ENCODE peak calls at places on chromosomes 12 and 14, in seven cellular contexts. L is neural progenitor cell, G is suprapubic skin, T is WTC11, M is gastrocnemius medialis, P is heart right ventricle, U is fibroblast of mammary gland. Y is an unnamed sample.

GRCh38 chr14:80364274-80364673 is 153.0 kb upstream of the DIO2 start:
- DNase-seq in U (peak; percentile 54), L (peak; percentile 43), G (no peak), M (no peak), P (no peak), T (no peak), Y (no peak)

GRCh38 chr14:31229638-31230229 is 22.1 kb upstream of the HECTD1 start:
- DNase-seq in U (peak; percentile 99), G (peak; percentile 82), L (peak; percentile 70), P (peak; percentile 35), T (no peak), M (peak; percentile 86), Y (no peak)

GRCh38 chr12:124856132-124856841 is 7.4 kb downstream of the SCARB1 start:
- DNase-seq in P (no peak), L (no peak), G (no peak), M (peak; percentile 38), T (no peak), U (no peak), Y (no peak)

GRCh38 chr12:78918221-78918620 is 53.6 kb downstream of the SYT1 start:
- DNase-seq in U (no peak), L (no peak), G (no peak), M (no peak), P (no peak), T (no peak), Y (no peak)

GRCh38 chr12:19428261-19428660 is 11.0 kb upstream of the AEBP2 start:
- DNase-seq in L (no peak), G (no peak), P (no peak), T (no peak), U (no peak), M (no peak), Y (peak; percentile 34)

GRCh38 chr12:9707864-9708808 is 24.8 kb downstream of the CLECL1 start:
- DNase-seq in M (no peak), P (peak; percentile 24), T (peak; percentile 60), G (no peak), U (peak; percentile 65), L (peak; percentile 72), Y (no peak)

GRCh38 chr12:19826988-19827550 is 387.8 kb downstream of the AEBP2 start:
- DNase-seq in M (no peak), U (peak; percentile 38), L (no peak), T (no peak), G (no peak), P (no peak), Y (no peak)

GRCh38 chr12:98084950-98085349 is 430.4 kb upstream of the TMPO start:
- DNase-seq in T (no peak), P (no peak), G (no peak), M (no peak), L (peak; percentile 46), U (no peak), Y (no peak)

GRCh38 chr12:54394281-54394719 is 9.8 kb upstream of the ZNF385A start:
- DNase-seq in T (peak; percentile 80), P (no peak), U (peak; percentile 62), M (no peak), G (no peak), L (peak; percentile 85), Y (no peak)

GRCh38 chr12:130988261-130989175 is 34.8 kb downstream of the ADGRD1 start:
- DNase-seq in M (no peak), U (no peak), L (no peak), T (no peak), G (peak; percentile 60), P (no peak), Y (no peak)

GRCh38 chr12:14384783-14385638 is 19.5 kb downstream of the ATF7IP start:
- DNase-seq in M (peak; percentile 56), T (peak; percentile 28), G (no peak), U (peak; percentile 94), L (peak; percentile 90), P (no peak), Y (no peak)

GRCh38 chr12:72295101-72295500 is 22.9 kb downstream of the TRHDE start:
- DNase-seq in G (no peak), T (no peak), M (no peak), P (no peak), U (no peak), L (no peak), Y (no peak)

GRCh38 chr14:64074961-64075619 is 219.1 kb downstream of the ESR2 start:
- DNase-seq in L (no peak), P (no peak), M (no peak), U (peak; percentile 65), G (no peak), T (no peak), Y (no peak)

GRCh38 chr12:112967306-112967705 is 11.0 kb upstream of the OAS2 start:
- DNase-seq in M (no peak), L (no peak), G (no peak), U (no peak), T (no peak), P (no peak), Y (no peak)

GRCh38 chr14:21913759-21914158 is 240.1 kb upstream of the OR4E1 start:
- DNase-seq in P (no peak), U (peak; percentile 71), L (peak; percentile 94), T (peak; percentile 76), M (no peak), G (no peak), Y (no peak)

GRCh38 chr12:132922676-132923075 is 33.4 kb downstream of the ZNF605 start:
- DNase-seq in U (no peak), L (no peak), P (no peak), T (no peak), G (no peak), M (no peak), Y (no peak)

GRCh38 chr12:49793620-49794019 is 34.6 kb downstream of the NCKAP5L start:
- DNase-seq in T (no peak), L (no peak), G (no peak), M (no peak), P (no peak), U (no peak), Y (no peak)

GRCh38 chr12:53806689-53807088 is 54.9 kb upstream of the CISTR start:
- DNase-seq in M (no peak), G (no peak), T (no peak), U (peak; percentile 77), L (no peak), P (no peak), Y (no peak)

GRCh38 chr12:51832708-51833107 is 15.8 kb downstream of the FIGNL2 start:
- DNase-seq in P (no peak), T (no peak), G (no peak), M (no peak), L (no peak), U (no peak), Y (no peak)

GRCh38 chr12:102249073-102249854 is 51.6 kb upstream of the PMCH start:
- DNase-seq in M (no peak), T (no peak), U (peak; percentile 11), L (no peak), P (no peak), G (no peak), Y (no peak)

GRCh38 chr12:38282886-38283285 is 33.7 kb upstream of the ALG10B start:
- DNase-seq in M (no peak), T (no peak), P (no peak), L (no peak), G (no peak), U (no peak), Y (no peak)

GRCh38 chr12:125203145-125203765 is 138.0 kb downstream of the AACS start:
- DNase-seq in U (no peak), G (no peak), T (no peak), L (no peak), P (no peak), M (no peak), Y (no peak)

GRCh38 chr12:54055522-54055921 is 1.9 kb downstream of the HOXC4 start:
- DNase-seq in U (no peak), L (no peak), G (no peak), P (no peak), M (no peak), T (no peak), Y (no peak)

GRCh38 chr14:73662439-73663056 is 17.8 kb downstream of the DNAL1 start:
- DNase-seq in T (peak; percentile 24), P (no peak), M (peak; percentile 45), G (no peak), U (peak; percentile 95), L (peak; percentile 15), Y (no peak)
- TF ChIP-seq CTCF in T (no peak), P (no peak), M (peak; percentile 26), G (peak; percentile 29), U (peak; percentile 80), L (no peak), Y (peak; percentile 43)

GRCh38 chr12:75943730-75944096 is 87.9 kb downstream of the PHLDA1 start:
- DNase-seq in L (no peak), T (no peak), U (no peak), M (no peak), P (no peak), G (no peak), Y (no peak)
- TF ChIP-seq CTCF in L (no peak), T (no peak), U (no peak), M (no peak), P (no peak), G (no peak), Y (no peak)

DNA sequence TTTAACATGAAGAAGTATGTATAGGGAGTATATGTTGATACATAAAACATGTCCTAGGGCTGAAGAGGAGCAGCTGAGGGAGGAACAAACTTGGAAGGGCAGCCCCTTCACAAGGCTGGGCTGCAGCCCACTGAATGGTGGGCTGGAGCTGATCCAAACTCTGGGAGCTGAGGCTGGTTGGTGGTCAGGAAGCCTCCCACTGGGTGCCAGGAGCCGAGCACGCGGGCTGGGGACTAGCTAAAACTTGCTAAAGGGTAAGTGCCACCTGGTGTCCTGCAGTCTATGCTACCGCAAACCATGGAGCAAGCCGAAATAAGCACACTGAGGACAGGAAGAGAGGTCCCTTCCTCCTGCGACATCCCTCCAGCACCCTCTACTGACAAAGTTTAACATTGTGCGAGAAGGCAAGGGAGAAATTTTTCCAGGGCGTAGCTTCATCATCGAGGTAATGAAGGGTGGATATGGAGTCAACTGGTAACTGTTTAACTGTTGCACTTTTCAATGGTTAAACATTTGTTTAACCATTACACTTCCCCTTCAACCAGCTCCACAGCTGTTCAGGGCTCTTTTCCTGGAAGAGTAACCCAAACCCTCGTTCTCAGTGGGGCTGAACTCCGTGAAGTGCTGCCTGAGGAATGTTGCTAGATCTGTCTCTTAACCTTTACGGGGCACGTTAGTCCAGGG is 42.2 kb downstream of the EGLN3 start:
- DNase-seq in M (no peak), T (peak; percentile 26), G (no peak), U (no peak), P (no peak), L (no peak), Y (no peak)
- TF ChIP-seq CTCF in M (no peak), T (no peak), G (no peak), U (peak; percentile 1), P (no peak), L (no peak), Y (no peak)

DNA sequence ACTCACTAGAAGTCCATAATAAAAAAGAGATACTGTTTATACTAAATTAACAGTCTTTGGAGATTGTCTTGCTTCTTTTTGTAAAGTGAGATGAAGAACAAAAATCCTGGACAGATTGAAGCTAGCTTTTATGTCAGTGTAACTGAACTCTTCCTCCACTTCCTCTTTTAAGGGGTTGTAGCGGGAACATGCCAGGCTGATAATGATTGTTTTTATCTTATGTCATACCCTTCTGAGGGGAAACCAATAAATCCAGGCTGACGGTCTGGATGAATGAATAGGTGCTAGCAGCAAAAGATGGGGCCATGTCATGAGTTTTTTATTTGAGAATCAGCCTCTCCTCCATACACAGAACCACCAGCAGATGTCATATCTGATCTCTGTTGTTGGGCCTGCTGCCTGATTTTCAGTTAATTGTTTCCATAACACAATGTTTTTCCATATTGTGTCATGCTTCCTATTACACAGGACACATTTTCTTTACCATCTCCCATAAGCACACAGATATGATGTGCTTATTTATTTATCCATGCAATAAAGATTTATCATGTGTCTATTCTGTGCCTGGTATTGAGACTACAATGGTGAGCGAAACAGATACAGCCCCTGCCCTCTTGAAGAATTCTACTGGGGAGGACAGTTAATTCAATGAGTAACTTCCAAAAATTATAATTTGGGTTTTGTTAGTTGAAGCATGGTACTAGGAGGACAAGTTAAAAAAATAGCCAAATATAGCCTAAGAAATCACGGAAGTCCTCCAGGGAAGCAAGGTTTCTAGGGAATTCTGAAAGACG is 33.5 kb upstream of the CRY1 start:
- DNase-seq in G (no peak), P (no peak), L (no peak), T (no peak), U (peak; percentile 22), M (no peak), Y (no peak)
- TF ChIP-seq CTCF in G (no peak), P (no peak), L (peak; percentile 50), T (no peak), U (peak; percentile 28), M (no peak), Y (peak; percentile 66)